ENCODE peak calls at places on chromosomes 2 and 18, in seven cellular contexts. W, C, G, V, Q, J and Y are unnamed samples.

GRCh38 chr18:51149605-51150429 is 47.7 kb downstream of the MEX3C start:
- DNase-seq in W (no peak), C (no peak), G (no peak), V (no peak), Q (no peak), J (no peak), Y (no peak)

GRCh38 chr2:2769481-2770431 is 438.7 kb upstream of the MYT1L start:
- DNase-seq in W (no peak), C (no peak), G (no peak), V (no peak), Q (no peak), J (peak; percentile 64), Y (no peak)

GRCh38 chr18:31667185-31667584 is 17.2 kb downstream of the B4GALT6 start:
- DNase-seq in W (no peak), C (no peak), G (no peak), V (no peak), Q (no peak), J (no peak), Y (no peak)

GRCh38 chr2:238139141-238139840 is 823 bp downstream of the KLHL30 start:
- DNase-seq in W (no peak), C (no peak), G (no peak), V (no peak), Q (peak; percentile 82), J (no peak), Y (no peak)

GRCh38 chr2:192448881-192449280 is 254.1 kb upstream of the TMEFF2 start:
- DNase-seq in W (no peak), C (no peak), G (no peak), V (no peak), Q (no peak), J (no peak), Y (no peak)

GRCh38 chr2:203739351-203739750 is 32.9 kb downstream of the CD28 start:
- DNase-seq in W (no peak), C (no peak), G (no peak), V (no peak), Q (no peak), J (no peak), Y (no peak)

GRCh38 chr2:103005386-103005785 is 243.6 kb downstream of the TMEM182 start:
- DNase-seq in W (no peak), C (no peak), G (no peak), V (no peak), Q (no peak), J (no peak), Y (no peak)

GRCh38 chr2:182715121-182715895 is 749 bp upstream of the DNAJC10 start:
- DNase-seq in W (no peak), C (no peak), G (peak; percentile 42), V (no peak), Q (no peak), J (no peak), Y (peak; percentile 7)

GRCh38 chr18:11669271-11669947 is 19.7 kb upstream of the GNAL start:
- DNase-seq in W (no peak), C (no peak), G (no peak), V (no peak), Q (no peak), J (no peak), Y (no peak)

GRCh38 chr2:39875182-39875913 is 96.3 kb upstream of the THUMPD2 start:
- DNase-seq in W (no peak), C (no peak), G (no peak), V (no peak), Q (no peak), J (no peak), Y (no peak)

GRCh38 chr18:10312316-10313015 is 142.0 kb upstream of the APCDD1 start:
- DNase-seq in W (no peak), C (no peak), G (peak; percentile 44), V (no peak), Q (no peak), J (no peak), Y (no peak)

GRCh38 chr2:174575124-174575776 is 22.4 kb downstream of the WIPF1 start:
- DNase-seq in W (no peak), C (no peak), G (no peak), V (no peak), Q (no peak), J (no peak), Y (no peak)

GRCh38 chr2:160073284-160073888 is 11.0 kb upstream of the PLA2R1 start:
- DNase-seq in W (no peak), C (no peak), G (peak; percentile 12), V (no peak), Q (no peak), J (no peak), Y (no peak)

GRCh38 chr2:23707096-23707495 is 219.8 kb downstream of the ATAD2B start:
- DNase-seq in W (no peak), C (no peak), G (no peak), V (no peak), Q (no peak), J (no peak), Y (no peak)

GRCh38 chr2:13005761-13006336 is 289.1 kb downstream of the TRIB2 start:
- DNase-seq in W (no peak), C (no peak), G (no peak), V (no peak), Q (no peak), J (no peak), Y (no peak)

GRCh38 chr2:168136392-168136977 is 110.9 kb downstream of the STK39 start:
- DNase-seq in W (peak; percentile 46), C (no peak), G (peak; percentile 53), V (no peak), Q (peak; percentile 38), J (no peak), Y (no peak)

GRCh38 chr2:62501794-62502500 is 4.0 kb downstream of the TMEM17 start:
- DNase-seq in W (no peak), C (no peak), G (no peak), V (no peak), Q (no peak), J (peak; percentile 24), Y (no peak)

GRCh38 chr2:47270421-47270820 is 115.3 kb upstream of the STPG4 start:
- DNase-seq in W (no peak), C (no peak), G (no peak), V (no peak), Q (no peak), J (no peak), Y (no peak)

GRCh38 chr2:55419236-55419513 is 481 bp downstream of the CCDC88A start:
- DNase-seq in W (no peak), C (no peak), G (no peak), V (no peak), Q (peak; percentile 20), J (peak; percentile 51), Y (no peak)

GRCh38 chr2:95179451-95179850 is 13.8 kb downstream of the ZNF2 start:
- DNase-seq in W (no peak), C (no peak), G (no peak), V (no peak), Q (no peak), J (no peak), Y (no peak)

GRCh38 chr2:71069376-71069775 is 928 bp downstream of the NAGK start:
- DNase-seq in W (no peak), C (no peak), G (no peak), V (no peak), Q (no peak), J (no peak), Y (no peak)
- TF ChIP-seq JUND in W (no peak), C (no peak), G (no peak), V (no peak), Q (no peak), J (no peak), Y (no peak)

GRCh38 chr2:28358668-28359201 is 33.9 kb upstream of the FOSL2 start:
- DNase-seq in W (no peak), C (no peak), G (no peak), V (no peak), Q (no peak), J (no peak), Y (no peak)

GRCh38 chr2:28361991-28362710 is 30.5 kb upstream of the FOSL2 start:
- DNase-seq in W (no peak), C (no peak), G (no peak), V (no peak), Q (no peak), J (no peak), Y (no peak)

GRCh38 chr2:28359222-28360065 is 33.2 kb upstream of the FOSL2 start:
- DNase-seq in W (no peak), C (no peak), G (peak; percentile 69), V (peak; percentile 57), Q (peak; percentile 53), J (no peak), Y (no peak)

GRCh38 chr2:28360742-28361293 is 31.8 kb upstream of the FOSL2 start:
- DNase-seq in W (no peak), C (no peak), G (no peak), V (no peak), Q (peak; percentile 70), J (no peak), Y (no peak)

DNA sequence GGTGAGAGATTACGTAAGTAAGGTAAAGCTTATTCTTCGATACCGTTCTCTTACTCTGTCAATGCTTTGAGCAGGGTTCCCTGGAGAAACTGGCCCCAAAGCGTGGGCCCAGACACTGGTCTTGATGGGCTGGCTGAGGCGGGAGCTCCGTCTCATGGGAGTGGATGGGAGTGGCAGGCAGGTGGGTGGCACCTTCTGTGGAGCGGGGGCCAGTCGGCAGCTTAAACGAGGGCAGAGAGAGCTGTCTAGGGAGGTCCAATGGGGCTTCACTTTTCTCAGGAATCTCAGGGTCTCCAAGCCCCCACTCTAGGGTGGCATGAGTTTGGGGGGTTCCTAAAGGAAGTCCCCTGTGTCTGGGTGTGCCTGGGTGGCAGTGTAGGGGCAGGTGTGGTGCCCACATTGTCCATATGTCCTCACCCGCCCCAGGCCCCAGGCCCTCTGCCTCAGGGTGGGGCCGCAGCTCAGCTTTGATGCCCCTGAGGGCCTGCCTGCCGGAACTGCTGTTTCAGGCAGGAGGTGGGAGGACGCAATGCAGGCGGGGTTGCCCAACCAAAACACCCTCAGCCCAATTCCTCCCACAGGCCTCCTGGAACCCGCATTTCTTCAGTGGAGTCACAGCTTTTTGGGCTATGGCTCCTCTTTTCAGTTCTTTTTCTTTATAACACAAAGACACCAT is 32.5 kb upstream of the FOSL2 start:
- DNase-seq in W (no peak), C (no peak), G (no peak), V (no peak), Q (no peak), J (no peak), Y (no peak)
- TF ChIP-seq JUND in W (no peak), C (no peak), G (no peak), V (no peak), Q (no peak), J (no peak), Y (no peak)

GRCh38 chr2:58376592-58376991 is 135.5 kb upstream of the FANCL start:
- DNase-seq in W (peak; percentile 28), C (no peak), G (no peak), V (no peak), Q (no peak), J (no peak), Y (no peak)

GRCh38 chr2:58377181-58377580 is 136.1 kb upstream of the FANCL start:
- DNase-seq in W (no peak), C (no peak), G (no peak), V (no peak), Q (no peak), J (no peak), Y (no peak)
- TF ChIP-seq JUND in W (no peak), C (no peak), G (no peak), V (no peak), Q (no peak), J (no peak), Y (no peak)

DNA sequence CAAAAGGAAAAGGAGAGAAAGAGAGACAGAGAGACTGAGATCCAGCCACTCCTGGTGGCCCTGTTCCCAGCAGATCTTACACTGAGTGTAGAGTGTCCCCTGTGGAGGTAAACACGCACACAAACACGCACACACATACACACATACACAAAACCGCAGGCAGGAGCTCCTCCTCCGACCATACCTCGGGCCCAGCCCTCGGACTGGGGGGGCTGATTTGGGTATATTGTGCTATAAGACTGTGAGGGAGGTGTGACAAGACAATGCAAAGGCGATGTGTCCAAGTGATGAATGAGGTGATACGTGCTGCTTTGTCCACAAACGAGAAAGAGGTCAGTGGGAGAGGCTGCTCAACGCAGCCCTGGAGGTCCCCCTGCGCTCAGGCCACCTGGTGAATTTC is 48.6 kb upstream of the ASXL2 start:
- DNase-seq in W (no peak), C (no peak), G (no peak), V (no peak), Q (no peak), J (no peak), Y (no peak)
- TF ChIP-seq JUND in W (no peak), C (no peak), G (no peak), V (no peak), Q (no peak), J (no peak), Y (no peak)